ENCODE peak calls at places on chromosome 12, in five cellular contexts. I, N, C, E and Q are unnamed samples.

GRCh38 chr12:661720-662486 is 1.3 kb downstream of the NINJ2 start:
- DNase-seq in I (no peak), N (no peak), C (no peak), E (no peak), Q (no peak)

GRCh38 chr12:89700191-89700810 is 8.3 kb downstream of the ATP2B1 start:
- DNase-seq in I (no peak), N (no peak), C (no peak), E (no peak), Q (no peak)

GRCh38 chr12:69540606-69541386 is 44.5 kb upstream of the CCT2 start:
- DNase-seq in I (no peak), N (no peak), C (no peak), E (no peak), Q (no peak)

GRCh38 chr12:86550222-86551145 is 294.3 kb upstream of the MGAT4C start:
- DNase-seq in I (no peak), N (no peak), C (no peak), E (no peak), Q (no peak)

GRCh38 chr12:30806989-30807694 is 52.4 kb upstream of the CAPRIN2 start:
- DNase-seq in I (no peak), N (peak; percentile 63), C (peak; percentile 12), E (peak; percentile 41), Q (no peak)

GRCh38 chr12:131536337-131536736 is 174.6 kb upstream of the SFSWAP start:
- DNase-seq in I (no peak), N (no peak), C (no peak), E (no peak), Q (peak; percentile 20)

GRCh38 chr12:132724506-132725220 is 14.0 kb downstream of the PGAM5 start:
- DNase-seq in I (no peak), N (no peak), C (no peak), E (no peak), Q (no peak)

GRCh38 chr12:102675672-102676071 is 195.3 kb upstream of the IGF1 start:
- DNase-seq in I (no peak), N (no peak), C (no peak), E (no peak), Q (no peak)

GRCh38 chr12:123034022-123034541 is 53.6 kb downstream of the ARL6IP4 start:
- DNase-seq in I (no peak), N (no peak), C (no peak), E (no peak), Q (no peak)

GRCh38 chr12:538731-539539 is 79.2 kb downstream of the B4GALNT3 start:
- DNase-seq in I (no peak), N (no peak), C (no peak), E (peak; percentile 82), Q (no peak)

GRCh38 chr12:130086248-130086647 is 76.0 kb upstream of the FZD10 start:
- DNase-seq in I (no peak), N (no peak), C (no peak), E (no peak), Q (no peak)

GRCh38 chr12:4115570-4115969 is 158.0 kb upstream of the CCND2 start:
- DNase-seq in I (no peak), N (no peak), C (no peak), E (no peak), Q (no peak)

GRCh38 chr12:90851800-90852718 is 102.9 kb downstream of the CCER1 start:
- DNase-seq in I (no peak), N (no peak), C (no peak), E (no peak), Q (no peak)

GRCh38 chr12:122183588-122183940 is 641 bp downstream of the LRRC43 start:
- DNase-seq in I (no peak), N (no peak), C (no peak), E (no peak), Q (no peak)

GRCh38 chr12:14267724-14268123 is 97.8 kb upstream of the ATF7IP start:
- DNase-seq in I (no peak), N (no peak), C (no peak), E (no peak), Q (no peak)

GRCh38 chr12:26113194-26113654 is 11.6 kb downstream of the BHLHE41 start:
- DNase-seq in I (no peak), N (no peak), C (no peak), E (no peak), Q (no peak)

GRCh38 chr12:26471560-26471959 is 276.2 kb downstream of the SSPN start:
- DNase-seq in I (no peak), N (peak; percentile 78), C (peak; percentile 79), E (no peak), Q (peak; percentile 73)

GRCh38 chr12:57621497-57622292 is 10.5 kb downstream of the ARHGEF25 start:
- DNase-seq in I (peak; percentile 64), N (peak; percentile 36), C (no peak), E (peak; percentile 62), Q (peak; percentile 87)

GRCh38 chr12:117897379-117898161 is 71.2 kb downstream of the KSR2 start:
- DNase-seq in I (no peak), N (no peak), C (no peak), E (no peak), Q (peak; percentile 33)

GRCh38 chr12:12334710-12335040 is 15.4 kb downstream of the MANSC1 start:
- DNase-seq in I (no peak), N (no peak), C (no peak), E (peak; percentile 10), Q (no peak)

GRCh38 chr12:76927170-76927784 is 48.5 kb upstream of the CSRP2 start:
- DNase-seq in I (no peak), N (peak; percentile 43), C (peak; percentile 0), E (peak; percentile 28), Q (peak; percentile 58)

GRCh38 chr12:62724947-62725447 is 210.0 kb downstream of the PPM1H start:
- DNase-seq in I (no peak), N (no peak), C (no peak), E (peak; percentile 67), Q (no peak)

GRCh38 chr12:5648692-5649338 is 216.9 kb downstream of the NTF3 start:
- DNase-seq in I (no peak), N (peak; percentile 44), C (no peak), E (no peak), Q (no peak)

GRCh38 chr12:8734873-8735381 is 37.1 kb downstream of the RIMKLB start:
- DNase-seq in I (no peak), N (no peak), C (no peak), E (no peak), Q (no peak)

GRCh38 chr12:31865023-31865422 is 94.2 kb upstream of the RESF1 start:
- DNase-seq in I (no peak), N (no peak), C (no peak), E (no peak), Q (no peak)

GRCh38 chr12:116434155-116435065 is 124.8 kb upstream of the MAP1LC3B2 start:
- DNase-seq in I (no peak), N (no peak), C (no peak), E (peak; percentile 75), Q (no peak)

GRCh38 chr12:43763769-43764168 is 5.0 kb downstream of the IRAK4 start:
- DNase-seq in I (no peak), N (no peak), C (no peak), E (no peak), Q (no peak)

GRCh38 chr12:130049666-130050065 is 112.6 kb upstream of the FZD10 start:
- DNase-seq in I (no peak), N (no peak), C (no peak), E (no peak), Q (no peak)

GRCh38 chr12:91492648-91493047 is 310.0 kb upstream of the DCN start:
- DNase-seq in I (no peak), N (no peak), C (no peak), E (no peak), Q (no peak)

GRCh38 chr12:58099476-58099875 is 158.1 kb downstream of the ATP23 start:
- DNase-seq in I (no peak), N (no peak), C (no peak), E (no peak), Q (no peak)

DNA sequence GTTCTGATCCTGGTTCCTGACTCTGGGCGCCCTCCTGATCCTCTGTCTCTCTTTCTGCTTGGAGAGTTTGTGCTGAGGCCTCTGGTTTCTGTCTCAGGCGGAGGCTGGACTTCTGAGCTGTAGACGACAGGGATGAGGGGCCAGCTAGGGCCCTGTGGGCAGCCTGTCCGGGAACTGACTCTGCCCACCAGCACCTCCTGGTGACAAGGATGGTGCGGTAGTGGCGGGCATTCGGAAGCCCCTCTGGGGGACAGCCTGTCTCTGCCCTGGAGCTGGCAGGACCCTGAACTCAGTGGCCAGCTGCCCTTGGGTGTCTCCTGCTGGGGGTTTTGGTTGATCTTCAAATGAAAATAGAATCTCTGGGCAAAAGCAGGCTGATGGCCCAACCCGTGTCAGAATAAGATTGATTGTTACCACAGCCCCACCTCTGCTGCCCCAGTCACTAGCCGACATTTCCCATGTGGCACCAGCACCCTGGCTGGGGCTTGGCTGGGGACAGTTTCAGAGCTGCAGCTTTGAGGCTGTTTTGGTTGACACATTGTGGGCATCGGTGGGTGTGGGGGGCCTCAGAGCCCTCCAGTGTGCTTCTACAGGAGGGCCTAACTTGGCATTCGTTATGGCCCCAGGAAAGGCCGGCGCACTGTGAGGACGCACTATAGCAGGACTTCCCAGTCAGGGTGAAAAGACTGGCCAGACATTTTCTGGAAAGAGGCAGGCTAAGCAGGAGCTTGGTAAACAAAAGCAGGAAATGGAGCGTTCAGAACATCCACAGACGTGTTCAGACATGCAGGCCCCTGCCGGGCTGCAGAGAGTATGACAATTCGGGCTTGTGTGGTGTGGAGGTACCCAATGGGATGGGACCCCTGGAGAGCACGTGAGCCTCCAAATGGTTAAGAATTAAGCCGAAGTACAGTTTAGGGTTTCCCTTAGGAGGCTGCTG is 16.1 kb downstream of the KRT80 start:
- DNase-seq in I (no peak), N (no peak), C (no peak), E (no peak), Q (no peak)
- TF ChIP-seq CTCF in I (no peak), N (no peak), C (no peak), E (no peak), Q (no peak)

GRCh38 chr12:120468846-120469449 is 600 bp downstream of the SRSF9 start:
- DNase-seq in I (no peak), N (no peak), C (no peak), E (peak; percentile 33), Q (peak; percentile 76)
- TF ChIP-seq CTCF in I (no peak), N (peak; percentile 34), C (no peak), E (no peak), Q (peak; percentile 21)

DNA sequence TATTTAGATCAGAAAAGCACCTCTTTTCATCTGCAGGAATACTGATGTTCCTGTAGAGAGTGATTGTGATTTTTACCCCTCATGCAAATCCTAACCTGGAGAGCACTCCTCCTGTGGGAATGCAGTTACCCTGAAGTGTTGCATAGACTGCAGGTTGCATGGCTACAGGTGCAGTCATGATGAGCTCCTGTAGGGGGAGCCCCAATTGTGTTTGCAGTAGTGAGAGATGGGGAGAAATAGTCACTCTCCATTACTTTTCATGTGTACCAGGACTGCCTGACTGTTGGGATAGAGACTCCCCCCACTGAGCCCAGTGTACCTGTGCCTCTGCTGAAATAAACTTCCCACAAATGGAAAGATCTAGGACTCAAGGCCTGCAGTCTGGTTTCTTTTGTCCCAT is 1086.5 kb downstream of the SLC6A15 start:
- DNase-seq in I (no peak), N (peak; percentile 19), C (no peak), E (peak; percentile 35), Q (peak; percentile 28)
- TF ChIP-seq CTCF in I (no peak), N (peak; percentile 75), C (peak; percentile 89), E (no peak), Q (peak; percentile 74)

DNA sequence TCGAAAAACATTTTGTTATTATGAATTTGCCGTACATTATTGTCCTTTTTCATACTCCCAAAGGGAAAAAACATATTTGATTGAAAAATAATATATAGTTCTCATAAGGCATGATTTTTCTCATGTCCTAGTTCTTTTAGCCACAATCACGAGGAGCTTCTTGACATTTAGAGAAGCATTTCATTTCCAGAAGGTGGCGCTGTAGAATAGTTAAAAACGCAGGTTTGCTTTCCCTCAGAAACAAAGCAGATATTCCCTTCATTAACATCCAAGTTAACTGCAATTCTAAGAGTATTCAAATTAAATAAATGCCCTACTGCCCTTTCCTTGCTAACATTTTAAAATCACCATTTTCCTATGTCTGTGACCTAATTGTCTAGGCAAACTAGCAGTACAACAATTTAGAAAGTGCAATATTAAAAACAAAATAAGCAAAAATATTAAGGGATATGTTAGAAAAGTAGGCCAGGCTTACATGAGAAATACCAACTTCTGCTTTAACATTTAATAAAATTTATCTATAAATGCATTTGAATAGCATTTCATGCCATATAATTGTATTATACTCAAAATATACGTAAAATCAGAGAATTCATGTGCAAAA is 10.9 kb upstream of the PIK3C2G start:
- DNase-seq in I (no peak), N (peak; percentile 60), C (no peak), E (no peak), Q (peak; percentile 48)
- TF ChIP-seq CTCF in I (no peak), N (peak; percentile 89), C (peak; percentile 53), E (no peak), Q (peak; percentile 27)